ENCODE peak calls at places on chromosome 9, in six cellular contexts. P is A549, R is endothelial cell of umbilical vein, O is HepG2, I is GM12878, L is K562. B is an unnamed sample.

GRCh38 chr9:135221576-135221950 is 134.1 kb downstream of the OLFM1 start:
- DNase-seq in P (no peak), R (no peak), O (no peak), I (no peak), L (no peak), B (no peak)

GRCh38 chr9:132012704-132013345 is 66.8 kb downstream of the MED27 start:
- DNase-seq in P (no peak), R (no peak), O (peak; percentile 39), I (no peak), L (no peak), B (no peak)

GRCh38 chr9:127903557-127904475 is 4.4 kb upstream of the ST6GALNAC6 start:
- DNase-seq in P (no peak), R (peak; percentile 47), O (peak; percentile 87), I (no peak), L (peak; percentile 79), B (peak; percentile 40)

GRCh38 chr9:115593587-115594091 is 475.7 kb upstream of the TNC start:
- DNase-seq in P (peak; percentile 51), R (peak; percentile 33), O (peak; percentile 4), I (no peak), L (peak; percentile 28), B (peak; percentile 32)

GRCh38 chr9:116154334-116154975 is 864 bp downstream of the PAPPA start:
- DNase-seq in P (no peak), R (no peak), O (no peak), I (no peak), L (no peak), B (no peak)

GRCh38 chr9:84673806-84674205 is 4.3 kb downstream of the NTRK2 start:
- DNase-seq in P (no peak), R (no peak), O (no peak), I (no peak), L (no peak), B (no peak)

GRCh38 chr9:131094622-131095021 is 1.7 kb upstream of the AIF1L start:
- DNase-seq in P (no peak), R (no peak), O (no peak), I (no peak), L (peak; percentile 90), B (no peak)

GRCh38 chr9:76395381-76395780 is 1.2 kb upstream of the RFK start:
- DNase-seq in P (no peak), R (no peak), O (no peak), I (no peak), L (no peak), B (peak; percentile 4)

GRCh38 chr9:34378376-34379060 is 1.8 kb upstream of the MYORG start:
- DNase-seq in P (no peak), R (no peak), O (no peak), I (no peak), L (no peak), B (no peak)

GRCh38 chr9:114015607-114016006 is 62.5 kb downstream of the AMBP start:
- DNase-seq in P (no peak), R (no peak), O (no peak), I (no peak), L (no peak), B (no peak)

GRCh38 chr9:72529531-72529930 is 8.1 kb downstream of the TMC1 start:
- DNase-seq in P (no peak), R (no peak), O (no peak), I (no peak), L (no peak), B (no peak)

GRCh38 chr9:131837316-131837715 is 97.4 kb upstream of the RAPGEF1 start:
- DNase-seq in P (peak; percentile 36), R (no peak), O (peak; percentile 7), I (no peak), L (peak; percentile 41), B (no peak)

GRCh38 chr9:69122391-69123141 is 51.5 kb upstream of the TJP2 start:
- DNase-seq in P (peak; percentile 10), R (peak; percentile 81), O (peak; percentile 52), I (no peak), L (no peak), B (no peak)

GRCh38 chr9:134179918-134180785 is 15.8 kb upstream of the RNU6ATAC start:
- DNase-seq in P (no peak), R (no peak), O (no peak), I (no peak), L (no peak), B (no peak)

GRCh38 chr9:237141-237857 is 22.6 kb downstream of the DOCK8 start:
- DNase-seq in P (no peak), R (no peak), O (no peak), I (no peak), L (no peak), B (no peak)

GRCh38 chr9:130610862-130611689 is 31.7 kb downstream of the FUBP3 start:
- DNase-seq in P (no peak), R (no peak), O (no peak), I (no peak), L (no peak), B (no peak)

GRCh38 chr9:37953775-37954437 is 50.0 kb upstream of the SLC25A51 start:
- DNase-seq in P (peak; percentile 92), R (peak; percentile 97), O (no peak), I (peak; percentile 80), L (peak; percentile 85), B (peak; percentile 57)

GRCh38 chr9:124551472-124552339 is 44.5 kb upstream of the NR5A1 start:
- DNase-seq in P (peak; percentile 72), R (peak; percentile 59), O (peak; percentile 53), I (peak; percentile 4), L (peak; percentile 38), B (peak; percentile 53)

GRCh38 chr9:92295827-92296258 is 2.3 kb upstream of the IARS1 start:
- DNase-seq in P (no peak), R (no peak), O (no peak), I (no peak), L (peak; percentile 45), B (peak; percentile 55)

GRCh38 chr9:79279356-79279755 is 292.4 kb upstream of the TLE4 start:
- DNase-seq in P (no peak), R (no peak), O (no peak), I (no peak), L (no peak), B (no peak)

GRCh38 chr9:81685763-81686613 is 3.4 kb downstream of the TLE1 start:
- DNase-seq in P (no peak), R (peak; percentile 55), O (peak; percentile 46), I (no peak), L (no peak), B (no peak)

GRCh38 chr9:81689343-81690175 is at the start of gene TLE1:
- DNase-seq in P (peak; percentile 99), R (peak; percentile 100), O (peak; percentile 98), I (peak; percentile 20), L (no peak), B (peak; percentile 89)

GRCh38 chr9:81683704-81684103 is 5.6 kb downstream of the TLE1 start:
- DNase-seq in P (no peak), R (no peak), O (no peak), I (no peak), L (no peak), B (no peak)

GRCh38 chr9:81687521-81688261 is 1.7 kb downstream of the TLE1 start:
- DNase-seq in P (peak; percentile 24), R (peak; percentile 69), O (peak; percentile 40), I (no peak), L (no peak), B (peak; percentile 14)

DNA sequence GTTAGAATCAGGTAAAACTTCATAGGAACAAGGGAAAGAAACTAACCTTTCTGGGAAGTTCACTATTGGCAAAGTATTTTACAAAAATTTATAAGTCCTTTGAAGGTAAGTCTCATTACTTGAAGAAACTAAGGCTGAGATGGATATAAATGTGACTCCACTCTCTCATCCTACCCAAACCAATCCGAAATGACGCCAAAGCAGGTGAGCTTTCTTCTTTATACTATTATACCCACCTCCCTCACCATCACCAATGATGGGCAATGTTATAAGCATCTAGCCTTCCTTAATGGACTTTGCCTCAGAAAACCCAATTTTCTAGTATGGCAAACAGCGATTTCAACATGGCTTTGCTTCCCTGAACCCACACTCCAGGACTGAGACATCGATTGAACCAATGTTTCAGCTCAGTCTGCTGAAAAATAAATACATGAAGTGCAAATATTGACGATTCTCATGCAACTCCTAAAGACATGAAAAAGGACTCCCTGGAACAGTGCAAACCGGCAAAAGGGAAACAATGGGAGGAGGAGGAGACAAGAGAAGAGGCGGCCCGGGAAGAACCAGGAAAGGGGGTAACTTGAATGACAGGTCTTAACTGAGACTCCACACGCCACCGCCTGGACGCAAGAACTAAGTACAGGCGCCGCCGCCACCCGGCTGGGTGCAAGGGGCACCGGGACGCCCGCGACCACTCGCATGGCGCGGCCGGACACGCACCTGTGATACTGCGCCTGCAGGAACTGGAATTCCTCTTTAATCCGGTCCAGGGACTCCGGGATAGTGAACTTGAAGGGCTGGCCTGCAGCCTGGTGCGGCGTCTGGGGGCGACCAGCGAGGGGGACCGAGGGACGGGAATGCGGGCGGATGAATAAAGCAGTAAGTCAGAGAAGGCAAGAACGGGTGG is 2.5 kb downstream of the TLE1 start:
- DNase-seq in P (peak; percentile 87), R (peak; percentile 89), O (peak; percentile 100), I (no peak), L (no peak), B (peak; percentile 64)
- TF ChIP-seq POLR2A in P (no peak), R (no peak), O (peak; percentile 45), I (no peak), L (no peak), B (no peak)

GRCh38 chr9:89619739-89620138 is 14.9 kb downstream of the GADD45G start:
- DNase-seq in P (no peak), R (no peak), O (no peak), I (no peak), L (no peak), B (no peak)
- TF ChIP-seq CTCF in P (no peak), R (no peak), O (no peak), I (no peak), L (no peak), B (no peak)

GRCh38 chr9:106417685-106418084 is 445.3 kb upstream of the ZNF462 start:
- DNase-seq in P (no peak), R (no peak), O (no peak), I (no peak), L (no peak), B (no peak)

GRCh38 chr9:106421772-106422171 is 441.2 kb upstream of the ZNF462 start:
- DNase-seq in P (no peak), R (no peak), O (no peak), I (peak; percentile 81), L (no peak), B (no peak)

GRCh38 chr9:106419737-106420136 is 443.2 kb upstream of the ZNF462 start:
- DNase-seq in P (no peak), R (no peak), O (no peak), I (no peak), L (no peak), B (no peak)

GRCh38 chr9:106420511-106420944 is 442.4 kb upstream of the ZNF462 start:
- DNase-seq in P (no peak), R (no peak), O (no peak), I (peak; percentile 76), L (no peak), B (peak; percentile 66)

GRCh38 chr9:106423575-106423974 is 439.4 kb upstream of the ZNF462 start:
- DNase-seq in P (no peak), R (no peak), O (no peak), I (no peak), L (no peak), B (no peak)
- TF ChIP-seq MYC in P (no peak), R (no peak), O (no peak), I (no peak), L (no peak), B (no peak)

DNA sequence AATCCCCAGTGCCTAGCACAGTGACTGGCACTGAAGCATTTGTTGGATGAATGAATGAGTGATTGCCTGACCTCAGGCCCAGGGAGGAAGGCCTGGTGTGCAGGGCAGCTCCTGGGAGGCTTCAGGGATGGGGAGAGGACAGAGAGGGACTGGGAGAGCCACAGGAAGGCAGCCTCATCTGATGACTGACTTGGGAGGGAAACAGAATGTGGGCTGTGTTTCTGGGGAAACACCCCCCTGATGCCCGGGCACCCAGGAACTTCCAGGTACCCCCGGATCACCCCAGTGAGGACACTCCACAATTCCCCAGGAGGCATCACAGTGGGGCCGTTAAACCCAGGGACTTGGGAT is 133.6 kb downstream of the C9orf50 start:
- DNase-seq in P (no peak), R (no peak), O (no peak), I (no peak), L (no peak), B (no peak)
- TF ChIP-seq POLR2A in P (no peak), R (no peak), O (no peak), I (no peak), L (no peak), B (no peak)

B was measured in NB4.